ENCODE peak calls at places on chromosomes 13 and 19, in seven cellular contexts. S is cardiac muscle cell; T is H9; A is H1; L is tibial artery; Q is WERI-Rb-1; O is naive thymus-derived CD4-positive, alpha-beta T cell. U is an unnamed sample.

GRCh38 chr13:26220575-26220974 is 1.5 kb downstream of the RNF6 start:
- DNase-seq in O (no peak), T (no peak), Q (no peak), A (no peak), L (no peak), S (peak), U (no peak)

GRCh38 chr19:8655340-8655709 is 24.9 kb downstream of the NFILZ start:
- DNase-seq in O (no peak), Q (no peak), S (no peak), L (no peak), T (no peak), A (no peak), U (no peak)

GRCh38 chr19:52237771-52238400 is 31.5 kb upstream of the ZNF766 start:
- DNase-seq in O (peak), Q (peak), A (no peak), T (peak), L (peak), S (peak), U (peak)

GRCh38 chr19:30304540-30304939 is 67.6 kb upstream of the ZNF536 start:
- DNase-seq in A (no peak), Q (no peak), O (no peak), S (no peak), L (no peak), T (no peak), U (no peak)

GRCh38 chr13:47258384-47258783 is 361.5 kb upstream of the HTR2A start:
- DNase-seq in A (no peak), O (no peak), Q (no peak), T (no peak), S (no peak), L (no peak), U (no peak)

GRCh38 chr13:61664821-61665705 is 249.4 kb upstream of the PCDH20 start:
- DNase-seq in T (no peak), L (no peak), S (peak), Q (no peak), A (no peak), O (no peak), U (no peak)

GRCh38 chr13:21911916-21912315 is 241.0 kb downstream of the FGF9 start:
- DNase-seq in L (no peak), Q (no peak), O (no peak), T (no peak), A (no peak), S (no peak), U (no peak)

GRCh38 chr19:39617745-39618144 is 15.4 kb downstream of the LGALS13 start:
- DNase-seq in A (no peak), L (no peak), S (no peak), T (no peak), Q (no peak), O (no peak), U (no peak)

GRCh38 chr13:101085551-101085950 is 330.8 kb downstream of the NALCN start:
- DNase-seq in O (no peak), T (no peak), S (no peak), L (no peak), Q (no peak), A (no peak), U (no peak)

GRCh38 chr13:21583496-21583895 is 20.5 kb downstream of the MICU2 start:
- DNase-seq in S (peak), Q (no peak), L (no peak), A (peak), T (peak), O (no peak), U (peak)

GRCh38 chr13:61765181-61765742 is 349.6 kb upstream of the PCDH20 start:
- DNase-seq in O (no peak), S (no peak), L (no peak), A (no peak), Q (no peak), T (no peak), U (no peak)

GRCh38 chr19:2887391-2887914 is 13.3 kb upstream of the ZNF57 start:
- DNase-seq in T (peak), L (no peak), Q (peak), A (no peak), S (peak), O (no peak), U (peak)

GRCh38 chr19:52566588-52566987 is 3.5 kb upstream of the ZNF701 start:
- DNase-seq in T (no peak), Q (no peak), O (no peak), S (peak), L (no peak), A (no peak), U (no peak)

GRCh38 chr13:90834700-90835099 is 512.8 kb upstream of the MIR17HG start:
- DNase-seq in S (no peak), O (no peak), L (no peak), Q (no peak), T (no peak), A (no peak), U (no peak)

GRCh38 chr13:31614704-31615103 is 124.6 kb upstream of the RXFP2 start:
- DNase-seq in A (no peak), T (no peak), S (no peak), O (no peak), L (no peak), Q (no peak), U (no peak)

GRCh38 chr19:15332311-15332996 is at the start of gene BRD4:
- DNase-seq in T (peak), A (no peak), O (peak), L (peak), Q (peak), S (peak), U (peak)

GRCh38 chr19:10876459-10877240 is 5.3 kb downstream of the CARM1 start:
- DNase-seq in S (no peak), O (no peak), A (no peak), L (peak), Q (no peak), T (no peak), U (no peak)

GRCh38 chr13:110103026-110103425 is 203.9 kb downstream of the COL4A1 start:
- DNase-seq in T (no peak), O (no peak), L (no peak), S (no peak), A (no peak), Q (no peak), U (no peak)

GRCh38 chr13:32905864-32906180 is 110.4 kb upstream of the KL start:
- DNase-seq in L (peak), Q (no peak), S (no peak), O (no peak), T (no peak), A (no peak), U (no peak)

GRCh38 chr13:76512676-76513277 is 373.4 kb downstream of the KCTD12 start:
- DNase-seq in L (no peak), A (no peak), S (peak), Q (no peak), O (no peak), T (no peak), U (no peak)
- H3K27ac ChIP-seq in L (no peak), A (no peak), S (no peak), Q (no peak), O (no peak), T (no peak), U (no peak)

DNA sequence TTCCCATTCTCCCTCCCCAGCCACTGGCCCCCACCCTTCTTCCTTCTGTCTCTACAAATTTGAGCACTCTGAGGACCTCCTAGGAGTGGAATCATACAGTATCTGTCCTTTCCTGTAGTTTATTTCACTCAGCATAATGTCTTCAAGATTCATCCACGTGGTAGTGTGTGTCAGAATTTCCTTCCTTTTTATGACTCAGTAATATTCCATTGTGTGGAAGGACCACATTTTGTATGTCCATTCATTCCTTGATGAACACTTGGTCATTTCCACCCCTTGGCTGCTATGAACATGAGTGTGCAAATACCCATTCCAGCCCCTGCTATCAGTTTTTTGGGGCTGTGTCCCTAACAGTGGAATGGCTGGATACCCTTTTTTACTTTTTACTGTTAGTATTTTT is 9.8 kb downstream of the KLF2 start:
- DNase-seq in S (no peak), Q (no peak), L (no peak), A (no peak), T (no peak), O (no peak), U (no peak)
- H3K27ac ChIP-seq in S (no peak), Q (no peak), L (no peak), A (no peak), T (no peak), O (no peak), U (no peak)

GRCh38 chr13:112062047-112062618 is 4.8 kb upstream of the SOX1 start:
- DNase-seq in Q (no peak), T (no peak), O (no peak), L (no peak), S (no peak), A (no peak), U (no peak)
- H3K27ac ChIP-seq in Q (no peak), T (no peak), O (no peak), L (no peak), S (no peak), A (no peak), U (no peak)

DNA sequence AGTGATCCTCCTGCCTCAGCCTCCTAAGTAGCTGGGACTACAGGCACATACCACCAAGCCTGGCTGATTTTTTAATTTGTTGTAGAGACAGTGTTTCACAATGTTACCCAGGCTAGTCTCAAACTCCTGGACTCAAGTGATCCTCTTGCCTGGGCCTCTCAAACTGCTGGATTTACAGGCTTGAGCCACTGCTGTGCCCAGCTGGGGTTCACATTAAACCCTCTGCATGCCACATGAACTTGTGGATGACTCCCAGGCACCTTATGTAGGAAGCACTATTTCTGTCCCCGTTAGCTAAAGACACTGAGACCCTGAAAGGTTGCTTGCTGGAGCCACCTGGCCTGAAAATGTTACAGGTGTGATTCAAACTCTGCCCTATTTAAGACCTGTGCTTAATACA is 10.5 kb downstream of the MYH14 start:
- DNase-seq in T (no peak), A (no peak), Q (no peak), O (no peak), L (no peak), S (no peak), U (no peak)
- H3K27ac ChIP-seq in T (no peak), A (no peak), Q (no peak), O (no peak), L (no peak), S (no peak), U (no peak)